ENCODE peak calls at places on chromosomes 4 and X, in eight cellular contexts. One of them, this sample, is unnamed.

GRCh38 chr4:106021737-106022410 is 126.6 kb downstream of the NPNT start:
- DNase-seq in fibroblast of pulmonary artery: peak; percentile 58
- DNase-seq in T-helper 9 cell: no peak
- DNase-seq in ACHN: no peak
- DNase-seq in activated CD8-positive, alpha-beta T cell treated with anti-CD3 and anti-CD28 coated beads for 36 hours: no peak
- DNase-seq in HFFc6: no peak
- DNase-seq in stimulated activated CD4-positive, alpha-beta T cell treated with anti-CD3 and anti-CD28 coated beads, Interleukin-12 subunit alpha, Interleukin-12 subunit beta, amount 100 ng/mL, for 4 hours: no peak
- DNase-seq in effector memory CD4-positive, alpha-beta T cell: no peak
- DNase-seq in this sample: no peak

GRCh38 chr4:87949961-87950360 is 25.6 kb upstream of the SPP1 start:
- DNase-seq in fibroblast of pulmonary artery: peak; percentile 34
- DNase-seq in T-helper 9 cell: no peak
- DNase-seq in ACHN: peak; percentile 56
- DNase-seq in activated CD8-positive, alpha-beta T cell treated with anti-CD3 and anti-CD28 coated beads for 36 hours: no peak
- DNase-seq in HFFc6: peak; percentile 46
- DNase-seq in stimulated activated CD4-positive, alpha-beta T cell treated with anti-CD3 and anti-CD28 coated beads, Interleukin-12 subunit alpha, Interleukin-12 subunit beta, amount 100 ng/mL, for 4 hours: no peak
- DNase-seq in effector memory CD4-positive, alpha-beta T cell: no peak
- DNase-seq in this sample: no peak

GRCh38 chrX:130170752-130171445 is 863 bp upstream of the RAB33A start:
- DNase-seq in fibroblast of pulmonary artery: no peak
- DNase-seq in T-helper 9 cell: peak; percentile 47
- DNase-seq in ACHN: peak; percentile 46
- DNase-seq in activated CD8-positive, alpha-beta T cell treated with anti-CD3 and anti-CD28 coated beads for 36 hours: peak; percentile 85
- DNase-seq in HFFc6: no peak
- DNase-seq in stimulated activated CD4-positive, alpha-beta T cell treated with anti-CD3 and anti-CD28 coated beads, Interleukin-12 subunit alpha, Interleukin-12 subunit beta, amount 100 ng/mL, for 4 hours: peak; percentile 48
- DNase-seq in effector memory CD4-positive, alpha-beta T cell: peak; percentile 53
- DNase-seq in this sample: no peak

GRCh38 chrX:23317799-23318724 is 16.6 kb upstream of the PTCHD1 start:
- DNase-seq in fibroblast of pulmonary artery: peak; percentile 8
- DNase-seq in T-helper 9 cell: peak; percentile 3
- DNase-seq in ACHN: peak; percentile 24
- DNase-seq in activated CD8-positive, alpha-beta T cell treated with anti-CD3 and anti-CD28 coated beads for 36 hours: peak; percentile 50
- DNase-seq in HFFc6: no peak
- DNase-seq in stimulated activated CD4-positive, alpha-beta T cell treated with anti-CD3 and anti-CD28 coated beads, Interleukin-12 subunit alpha, Interleukin-12 subunit beta, amount 100 ng/mL, for 4 hours: no peak
- DNase-seq in effector memory CD4-positive, alpha-beta T cell: no peak
- DNase-seq in this sample: no peak

GRCh38 chr4:114694770-114695169 is 96.2 kb downstream of the UGT8 start:
- DNase-seq in fibroblast of pulmonary artery: peak; percentile 51
- DNase-seq in T-helper 9 cell: no peak
- DNase-seq in ACHN: peak; percentile 58
- DNase-seq in activated CD8-positive, alpha-beta T cell treated with anti-CD3 and anti-CD28 coated beads for 36 hours: no peak
- DNase-seq in HFFc6: peak; percentile 11
- DNase-seq in stimulated activated CD4-positive, alpha-beta T cell treated with anti-CD3 and anti-CD28 coated beads, Interleukin-12 subunit alpha, Interleukin-12 subunit beta, amount 100 ng/mL, for 4 hours: no peak
- DNase-seq in effector memory CD4-positive, alpha-beta T cell: no peak
- DNase-seq in this sample: peak; percentile 9

GRCh38 chr4:94454405-94454804 is 2.7 kb downstream of the PDLIM5 start:
- DNase-seq in fibroblast of pulmonary artery: no peak
- DNase-seq in T-helper 9 cell: no peak
- DNase-seq in ACHN: peak; percentile 23
- DNase-seq in activated CD8-positive, alpha-beta T cell treated with anti-CD3 and anti-CD28 coated beads for 36 hours: no peak
- DNase-seq in HFFc6: no peak
- DNase-seq in stimulated activated CD4-positive, alpha-beta T cell treated with anti-CD3 and anti-CD28 coated beads, Interleukin-12 subunit alpha, Interleukin-12 subunit beta, amount 100 ng/mL, for 4 hours: no peak
- DNase-seq in effector memory CD4-positive, alpha-beta T cell: no peak
- DNase-seq in this sample: peak; percentile 74

GRCh38 chrX:51891821-51892551 is 1.4 kb upstream of the MAGED1 start:
- DNase-seq in fibroblast of pulmonary artery: peak; percentile 57
- DNase-seq in T-helper 9 cell: no peak
- DNase-seq in ACHN: no peak
- DNase-seq in activated CD8-positive, alpha-beta T cell treated with anti-CD3 and anti-CD28 coated beads for 36 hours: no peak
- DNase-seq in HFFc6: peak; percentile 85
- DNase-seq in stimulated activated CD4-positive, alpha-beta T cell treated with anti-CD3 and anti-CD28 coated beads, Interleukin-12 subunit alpha, Interleukin-12 subunit beta, amount 100 ng/mL, for 4 hours: no peak
- DNase-seq in effector memory CD4-positive, alpha-beta T cell: no peak
- DNase-seq in this sample: no peak

GRCh38 chrX:31836479-31836878 is 764.6 kb upstream of the FTHL17 start:
- DNase-seq in fibroblast of pulmonary artery: no peak
- DNase-seq in T-helper 9 cell: no peak
- DNase-seq in ACHN: no peak
- DNase-seq in activated CD8-positive, alpha-beta T cell treated with anti-CD3 and anti-CD28 coated beads for 36 hours: no peak
- DNase-seq in HFFc6: no peak
- DNase-seq in stimulated activated CD4-positive, alpha-beta T cell treated with anti-CD3 and anti-CD28 coated beads, Interleukin-12 subunit alpha, Interleukin-12 subunit beta, amount 100 ng/mL, for 4 hours: no peak
- DNase-seq in effector memory CD4-positive, alpha-beta T cell: no peak
- DNase-seq in this sample: no peak

GRCh38 chr4:6225469-6225868 is 25.1 kb upstream of the JAKMIP1 start:
- DNase-seq in fibroblast of pulmonary artery: peak; percentile 32
- DNase-seq in T-helper 9 cell: no peak
- DNase-seq in ACHN: peak; percentile 33
- DNase-seq in activated CD8-positive, alpha-beta T cell treated with anti-CD3 and anti-CD28 coated beads for 36 hours: peak; percentile 40
- DNase-seq in HFFc6: peak; percentile 1
- DNase-seq in stimulated activated CD4-positive, alpha-beta T cell treated with anti-CD3 and anti-CD28 coated beads, Interleukin-12 subunit alpha, Interleukin-12 subunit beta, amount 100 ng/mL, for 4 hours: no peak
- DNase-seq in effector memory CD4-positive, alpha-beta T cell: no peak
- DNase-seq in this sample: no peak

GRCh38 chr4:169225058-169225751 is 45.6 kb downstream of the SH3RF1 start:
- DNase-seq in fibroblast of pulmonary artery: peak; percentile 97
- DNase-seq in T-helper 9 cell: no peak
- DNase-seq in ACHN: peak; percentile 93
- DNase-seq in activated CD8-positive, alpha-beta T cell treated with anti-CD3 and anti-CD28 coated beads for 36 hours: no peak
- DNase-seq in HFFc6: peak; percentile 94
- DNase-seq in stimulated activated CD4-positive, alpha-beta T cell treated with anti-CD3 and anti-CD28 coated beads, Interleukin-12 subunit alpha, Interleukin-12 subunit beta, amount 100 ng/mL, for 4 hours: no peak
- DNase-seq in effector memory CD4-positive, alpha-beta T cell: no peak
- DNase-seq in this sample: peak; percentile 95

GRCh38 chrX:21946925-21947641 is 6.6 kb downstream of the SMS start:
- DNase-seq in fibroblast of pulmonary artery: peak; percentile 57
- DNase-seq in T-helper 9 cell: no peak
- DNase-seq in ACHN: no peak
- DNase-seq in activated CD8-positive, alpha-beta T cell treated with anti-CD3 and anti-CD28 coated beads for 36 hours: no peak
- DNase-seq in HFFc6: peak; percentile 37
- DNase-seq in stimulated activated CD4-positive, alpha-beta T cell treated with anti-CD3 and anti-CD28 coated beads, Interleukin-12 subunit alpha, Interleukin-12 subunit beta, amount 100 ng/mL, for 4 hours: no peak
- DNase-seq in effector memory CD4-positive, alpha-beta T cell: no peak
- DNase-seq in this sample: no peak

GRCh38 chrX:48511561-48511960 is 2.8 kb downstream of the PORCN start:
- DNase-seq in fibroblast of pulmonary artery: peak; percentile 26
- DNase-seq in T-helper 9 cell: no peak
- DNase-seq in ACHN: peak; percentile 19
- DNase-seq in activated CD8-positive, alpha-beta T cell treated with anti-CD3 and anti-CD28 coated beads for 36 hours: no peak
- DNase-seq in HFFc6: no peak
- DNase-seq in stimulated activated CD4-positive, alpha-beta T cell treated with anti-CD3 and anti-CD28 coated beads, Interleukin-12 subunit alpha, Interleukin-12 subunit beta, amount 100 ng/mL, for 4 hours: no peak
- DNase-seq in effector memory CD4-positive, alpha-beta T cell: no peak
- DNase-seq in this sample: no peak

GRCh38 chr4:26208237-26208985 is 112.4 kb upstream of the RBPJ start:
- DNase-seq in fibroblast of pulmonary artery: no peak
- DNase-seq in T-helper 9 cell: no peak
- DNase-seq in ACHN: no peak
- DNase-seq in activated CD8-positive, alpha-beta T cell treated with anti-CD3 and anti-CD28 coated beads for 36 hours: no peak
- DNase-seq in HFFc6: no peak
- DNase-seq in stimulated activated CD4-positive, alpha-beta T cell treated with anti-CD3 and anti-CD28 coated beads, Interleukin-12 subunit alpha, Interleukin-12 subunit beta, amount 100 ng/mL, for 4 hours: no peak
- DNase-seq in effector memory CD4-positive, alpha-beta T cell: no peak
- DNase-seq in this sample: no peak

GRCh38 chr4:94995684-94996394 is 238.1 kb downstream of the BMPR1B start:
- DNase-seq in fibroblast of pulmonary artery: peak; percentile 12
- DNase-seq in T-helper 9 cell: no peak
- DNase-seq in ACHN: peak; percentile 6
- DNase-seq in activated CD8-positive, alpha-beta T cell treated with anti-CD3 and anti-CD28 coated beads for 36 hours: peak; percentile 6
- DNase-seq in HFFc6: no peak
- DNase-seq in stimulated activated CD4-positive, alpha-beta T cell treated with anti-CD3 and anti-CD28 coated beads, Interleukin-12 subunit alpha, Interleukin-12 subunit beta, amount 100 ng/mL, for 4 hours: no peak
- DNase-seq in effector memory CD4-positive, alpha-beta T cell: no peak
- DNase-seq in this sample: peak; percentile 11

GRCh38 chrX:97175147-97175546 is 291.4 kb downstream of the RPA4 start:
- DNase-seq in fibroblast of pulmonary artery: no peak
- DNase-seq in T-helper 9 cell: no peak
- DNase-seq in ACHN: no peak
- DNase-seq in activated CD8-positive, alpha-beta T cell treated with anti-CD3 and anti-CD28 coated beads for 36 hours: no peak
- DNase-seq in HFFc6: no peak
- DNase-seq in stimulated activated CD4-positive, alpha-beta T cell treated with anti-CD3 and anti-CD28 coated beads, Interleukin-12 subunit alpha, Interleukin-12 subunit beta, amount 100 ng/mL, for 4 hours: no peak
- DNase-seq in effector memory CD4-positive, alpha-beta T cell: no peak
- DNase-seq in this sample: no peak

GRCh38 chrX:27336466-27337091 is 126.6 kb downstream of the PPP4R3C start:
- DNase-seq in fibroblast of pulmonary artery: peak; percentile 31
- DNase-seq in T-helper 9 cell: peak; percentile 21
- DNase-seq in ACHN: peak; percentile 19
- DNase-seq in activated CD8-positive, alpha-beta T cell treated with anti-CD3 and anti-CD28 coated beads for 36 hours: peak; percentile 33
- DNase-seq in HFFc6: no peak
- DNase-seq in stimulated activated CD4-positive, alpha-beta T cell treated with anti-CD3 and anti-CD28 coated beads, Interleukin-12 subunit alpha, Interleukin-12 subunit beta, amount 100 ng/mL, for 4 hours: peak; percentile 2
- DNase-seq in effector memory CD4-positive, alpha-beta T cell: no peak
- DNase-seq in this sample: peak; percentile 2